ENCODE peak calls at places on chromosome 21, in four cellular contexts. One of them, this sample, is unnamed.

GRCh38 chr21:27590271-27590670 is 623.4 kb upstream of the ADAMTS5 start:
- DNase-seq in GM12878: no peak
- DNase-seq in IMR-90: no peak
- DNase-seq in K562: no peak
- DNase-seq in this sample: no peak

GRCh38 chr21:28325618-28326017 is 667.1 kb downstream of the LTN1 start:
- DNase-seq in GM12878: no peak
- DNase-seq in IMR-90: no peak
- DNase-seq in K562: no peak
- DNase-seq in this sample: no peak

GRCh38 chr21:43653626-43654025 is 5.7 kb downstream of the HSF2BP start:
- DNase-seq in GM12878: no peak
- DNase-seq in IMR-90: no peak
- DNase-seq in K562: peak
- DNase-seq in this sample: no peak

GRCh38 chr21:25700741-25701140 is 34.0 kb downstream of the ATP5PF start:
- DNase-seq in GM12878: no peak
- DNase-seq in IMR-90: no peak
- DNase-seq in K562: no peak
- DNase-seq in this sample: no peak

GRCh38 chr21:41009398-41010177 is 158.4 kb upstream of the BACE2 start:
- DNase-seq in GM12878: no peak
- DNase-seq in IMR-90: no peak
- DNase-seq in K562: no peak
- DNase-seq in this sample: no peak

GRCh38 chr21:18117116-18117515 is 127.5 kb upstream of the CHODL start:
- DNase-seq in GM12878: no peak
- DNase-seq in IMR-90: no peak
- DNase-seq in K562: no peak
- DNase-seq in this sample: no peak

GRCh38 chr21:17402885-17403477 is 109.9 kb upstream of the CXADR start:
- DNase-seq in GM12878: no peak
- DNase-seq in IMR-90: peak
- DNase-seq in K562: no peak
- DNase-seq in this sample: no peak

GRCh38 chr21:41747943-41748738 is 18.7 kb downstream of the RIPK4 start:
- DNase-seq in GM12878: no peak
- DNase-seq in IMR-90: no peak
- DNase-seq in K562: no peak
- DNase-seq in this sample: no peak

GRCh38 chr21:10639123-10639522 is 117.7 kb downstream of the TPTE start:
- DNase-seq in GM12878: no peak
- DNase-seq in IMR-90: no peak
- DNase-seq in K562: no peak
- DNase-seq in this sample: no peak

GRCh38 chr21:41952568-41953248 is 1.1 kb downstream of the C2CD2 start:
- DNase-seq in GM12878: no peak
- DNase-seq in IMR-90: peak
- DNase-seq in K562: no peak
- DNase-seq in this sample: no peak

GRCh38 chr21:27741736-27742135 is 774.8 kb upstream of the ADAMTS5 start:
- DNase-seq in GM12878: no peak
- DNase-seq in IMR-90: no peak
- DNase-seq in K562: no peak
- DNase-seq in this sample: no peak

GRCh38 chr21:15604424-15604823 is 125.4 kb upstream of the USP25 start:
- DNase-seq in GM12878: no peak
- DNase-seq in IMR-90: peak
- DNase-seq in K562: no peak
- DNase-seq in this sample: no peak

GRCh38 chr21:31873696-31874599 is 1.1 kb downstream of the HUNK start:
- DNase-seq in GM12878: no peak
- DNase-seq in IMR-90: peak
- DNase-seq in K562: peak
- DNase-seq in this sample: no peak

GRCh38 chr21:17693801-17694200 is 81.1 kb upstream of the BTG3 start:
- DNase-seq in GM12878: no peak
- DNase-seq in IMR-90: no peak
- DNase-seq in K562: peak
- DNase-seq in this sample: no peak

GRCh38 chr21:37582613-37583012 is 216.0 kb downstream of the DYRK1A start:
- DNase-seq in GM12878: no peak
- DNase-seq in IMR-90: peak
- DNase-seq in K562: peak
- DNase-seq in this sample: no peak

GRCh38 chr21:41611966-41612606 is 104.1 kb upstream of the TMPRSS2 start:
- DNase-seq in GM12878: no peak
- DNase-seq in IMR-90: peak
- DNase-seq in K562: peak
- DNase-seq in this sample: no peak

GRCh38 chr21:42158846-42159245 is 60.1 kb upstream of the ABCG1 start:
- DNase-seq in GM12878: no peak
- DNase-seq in IMR-90: no peak
- DNase-seq in K562: no peak
- DNase-seq in this sample: no peak

GRCh38 chr21:29155118-29155932 is 24.9 kb downstream of the MAP3K7CL start:
- DNase-seq in GM12878: no peak
- DNase-seq in IMR-90: peak
- DNase-seq in K562: peak
- DNase-seq in this sample: no peak

GRCh38 chr21:20443558-20444155 is 554.6 kb upstream of the NCAM2 start:
- DNase-seq in GM12878: no peak
- DNase-seq in IMR-90: no peak
- DNase-seq in K562: peak
- DNase-seq in this sample: no peak

GRCh38 chr21:40819262-40819661 is 27.7 kb downstream of the DSCAM start:
- DNase-seq in GM12878: no peak
- DNase-seq in IMR-90: no peak
- DNase-seq in K562: no peak
- DNase-seq in this sample: no peak

GRCh38 chr21:36696390-36696639 is 2.6 kb upstream of the SIM2 start:
- DNase-seq in GM12878: no peak
- DNase-seq in IMR-90: no peak
- DNase-seq in K562: no peak
- DNase-seq in this sample: no peak

GRCh38 chr21:15301014-15301413 is 236.2 kb upstream of the NRIP1 start:
- DNase-seq in GM12878: no peak
- DNase-seq in IMR-90: no peak
- DNase-seq in K562: peak
- DNase-seq in this sample: no peak

GRCh38 chr21:31198575-31198974 is 145.5 kb downstream of the TIAM1 start:
- DNase-seq in GM12878: no peak
- DNase-seq in IMR-90: peak
- DNase-seq in K562: peak
- DNase-seq in this sample: no peak

GRCh38 chr21:41975391-41976272 is 21.8 kb upstream of the C2CD2 start:
- DNase-seq in GM12878: no peak
- DNase-seq in IMR-90: no peak
- DNase-seq in K562: no peak
- DNase-seq in this sample: peak

GRCh38 chr21:32099812-32100416 is 178.9 kb downstream of the MIS18A start:
- DNase-seq in GM12878: no peak
- DNase-seq in IMR-90: peak
- DNase-seq in K562: peak
- DNase-seq in this sample: peak

GRCh38 chr21:17775431-17776126 is 43.6 kb downstream of the C21orf91 start:
- DNase-seq in GM12878: peak
- DNase-seq in IMR-90: no peak
- DNase-seq in K562: no peak
- DNase-seq in this sample: no peak

GRCh38 chr21:31284797-31285397 is 59.2 kb downstream of the TIAM1 start:
- DNase-seq in GM12878: no peak
- DNase-seq in IMR-90: peak
- DNase-seq in K562: no peak
- DNase-seq in this sample: no peak

GRCh38 chr21:37412603-37413360 is 46.2 kb downstream of the DYRK1A start:
- DNase-seq in GM12878: no peak
- DNase-seq in IMR-90: peak
- DNase-seq in K562: no peak
- DNase-seq in this sample: no peak

GRCh38 chr21:46634966-46635323 is 529 bp upstream of the PRMT2 start:
- DNase-seq in GM12878: peak
- DNase-seq in IMR-90: peak
- DNase-seq in K562: peak
- DNase-seq in this sample: peak

GRCh38 chr21:37047079-37047478 is 25.8 kb downstream of the PIGP start:
- DNase-seq in GM12878: no peak
- DNase-seq in IMR-90: no peak
- DNase-seq in K562: no peak
- DNase-seq in this sample: no peak

GRCh38 chr21:33135925-33136324 is 66.0 kb downstream of the OLIG1 start:
- DNase-seq in GM12878: no peak
- DNase-seq in IMR-90: no peak
- DNase-seq in K562: no peak
- DNase-seq in this sample: no peak

GRCh38 chr21:44918107-44918470 is 2.6 kb downstream of the ITGB2 start:
- DNase-seq in GM12878: no peak
- DNase-seq in IMR-90: no peak
- DNase-seq in K562: no peak
- DNase-seq in this sample: no peak
- H3K27ac ChIP-seq in GM12878: no peak
- H3K27ac ChIP-seq in IMR-90: no peak
- H3K27ac ChIP-seq in K562: no peak
- H3K27ac ChIP-seq in this sample: no peak

DNA sequence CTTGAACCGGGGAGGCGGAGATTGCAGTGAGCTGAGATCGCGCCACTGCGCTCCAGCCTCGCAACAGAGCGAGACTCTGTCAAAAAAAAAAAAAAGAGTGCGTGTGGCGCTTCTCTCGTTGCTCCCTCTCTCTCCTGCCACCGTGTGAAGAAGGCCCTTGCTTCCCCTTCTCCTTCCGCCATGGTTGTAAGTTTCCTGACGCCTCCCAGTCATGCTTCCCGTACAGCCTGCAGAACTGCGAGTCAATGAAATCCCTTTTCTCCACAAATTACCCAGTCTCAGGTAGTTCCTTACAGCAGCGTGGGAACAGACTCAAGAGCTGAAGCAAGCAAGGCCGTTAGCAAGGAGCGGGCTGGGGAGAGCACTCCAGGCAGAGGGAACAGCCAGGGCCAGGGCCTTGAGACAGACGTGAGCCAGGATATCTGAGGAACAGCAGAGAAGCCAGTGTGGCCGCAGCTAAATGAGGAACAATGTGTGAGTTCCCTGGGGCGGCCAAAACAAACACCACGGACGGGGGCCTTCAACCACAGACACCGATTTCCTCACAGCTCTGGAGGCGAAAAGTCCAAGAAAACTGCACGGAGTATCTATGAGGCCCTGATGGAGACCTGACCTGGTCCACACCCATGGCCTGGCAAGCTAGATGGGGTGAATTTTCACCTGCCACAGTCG is 54.2 kb upstream of the ETS2 start:
- DNase-seq in GM12878: no peak
- DNase-seq in IMR-90: no peak
- DNase-seq in K562: no peak
- DNase-seq in this sample: no peak
- TF ChIP-seq CHD1 in GM12878: no peak
- TF ChIP-seq CHD1 in IMR-90: no peak
- TF ChIP-seq CHD1 in K562: no peak
- TF ChIP-seq CHD1 in this sample: no peak

GRCh38 chr21:45592208-45592619 is 50.0 kb upstream of the SLC19A1 start:
- DNase-seq in GM12878: peak
- DNase-seq in IMR-90: no peak
- DNase-seq in K562: peak
- DNase-seq in this sample: no peak
- H3K27ac ChIP-seq in GM12878: peak
- H3K27ac ChIP-seq in IMR-90: no peak
- H3K27ac ChIP-seq in K562: peak
- H3K27ac ChIP-seq in this sample: no peak

DNA sequence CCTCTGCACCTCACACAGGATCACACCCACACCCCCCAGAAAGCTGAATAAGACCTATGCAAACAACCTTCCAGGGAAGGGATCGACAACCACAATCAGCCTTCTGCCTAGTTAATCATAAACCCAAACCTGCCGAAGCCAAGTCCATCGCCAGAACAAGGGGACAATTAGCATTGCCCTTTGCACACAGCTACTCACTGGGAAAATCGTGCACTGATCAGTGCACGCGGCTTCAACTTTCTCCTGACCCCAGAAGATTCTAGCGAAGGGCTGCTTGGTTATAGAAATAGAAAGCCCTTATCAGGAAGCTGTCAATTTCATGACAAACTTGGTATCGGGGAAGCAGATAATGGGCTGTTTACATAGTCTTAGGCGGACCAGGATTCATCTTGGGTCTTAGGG is 29.5 kb downstream of the RUNX1 start:
- DNase-seq in GM12878: no peak
- DNase-seq in IMR-90: no peak
- DNase-seq in K562: no peak
- DNase-seq in this sample: no peak
- TF ChIP-seq CHD1 in GM12878: no peak
- TF ChIP-seq CHD1 in IMR-90: no peak
- TF ChIP-seq CHD1 in K562: no peak
- TF ChIP-seq CHD1 in this sample: no peak